ENCODE peak calls at places on chromosomes 6 and 20, in six cellular contexts. Q, L, S, D, M and A are unnamed samples.

GRCh38 chr20:1631309-1632227 is 11.8 kb upstream of the SIRPB1 start:
- DNase-seq in Q (no peak), L (no peak), S (no peak), D (no peak), M (no peak), A (no peak)

GRCh38 chr20:50572922-50573777 is 63.0 kb downstream of the PTPN1 start:
- DNase-seq in Q (no peak), L (no peak), S (peak; percentile 69), D (no peak), M (no peak), A (no peak)

GRCh38 chr6:25218346-25218745 is 60.8 kb upstream of the CARMIL1 start:
- DNase-seq in Q (no peak), L (no peak), S (no peak), D (no peak), M (no peak), A (no peak)

GRCh38 chr6:151649835-151650234 is 156.0 kb downstream of the CCDC170 start:
- DNase-seq in Q (no peak), L (no peak), S (no peak), D (no peak), M (no peak), A (no peak)

GRCh38 chr20:46715292-46715756 is 5.9 kb downstream of the SLC2A10 start:
- DNase-seq in Q (no peak), L (peak; percentile 49), S (no peak), D (no peak), M (no peak), A (peak; percentile 90)

GRCh38 chr20:32685541-32686529 is 12.1 kb upstream of the C20orf203 start:
- DNase-seq in Q (no peak), L (no peak), S (peak; percentile 72), D (no peak), M (no peak), A (no peak)

GRCh38 chr6:80468398-80468797 is 361.9 kb downstream of the BCKDHB start:
- DNase-seq in Q (no peak), L (no peak), S (no peak), D (no peak), M (no peak), A (no peak)

GRCh38 chr6:111736005-111736607 is 130.4 kb upstream of the TRAF3IP2 start:
- DNase-seq in Q (no peak), L (no peak), S (no peak), D (no peak), M (no peak), A (no peak)

GRCh38 chr6:5584072-5584471 is 322.8 kb downstream of the FARS2 start:
- DNase-seq in Q (no peak), L (no peak), S (peak; percentile 31), D (no peak), M (no peak), A (no peak)

GRCh38 chr20:13458860-13459451 is 179.8 kb downstream of the TASP1 start:
- DNase-seq in Q (peak; percentile 28), L (peak; percentile 18), S (peak; percentile 16), D (no peak), M (no peak), A (no peak)

GRCh38 chr20:42083280-42083679 is 465.1 kb upstream of the CHD6 start:
- DNase-seq in Q (no peak), L (no peak), S (no peak), D (no peak), M (no peak), A (no peak)

GRCh38 chr20:13875265-13875811 is 90.5 kb downstream of the NDUFAF5 start:
- DNase-seq in Q (no peak), L (no peak), S (no peak), D (no peak), M (no peak), A (no peak)

GRCh38 chr6:107612762-107613415 is 123.0 kb downstream of the SOBP start:
- DNase-seq in Q (no peak), L (no peak), S (no peak), D (no peak), M (no peak), A (no peak)

GRCh38 chr6:168136622-168137021 is 57.6 kb upstream of the FRMD1 start:
- DNase-seq in Q (no peak), L (no peak), S (no peak), D (no peak), M (no peak), A (no peak)

GRCh38 chr6:113856011-113856551 is 1.1 kb upstream of the MARCKS start:
- DNase-seq in Q (no peak), L (peak; percentile 39), S (no peak), D (no peak), M (no peak), A (no peak)

GRCh38 chr20:33811763-33812672 is 870 bp downstream of the CHMP4B start:
- DNase-seq in Q (peak; percentile 33), L (peak; percentile 67), S (no peak), D (no peak), M (peak; percentile 74), A (peak; percentile 77)

GRCh38 chr20:39298566-39299501 is 336.7 kb downstream of the DHX35 start:
- DNase-seq in Q (no peak), L (no peak), S (no peak), D (no peak), M (no peak), A (no peak)

GRCh38 chr6:53793318-53793975 is 1.4 kb upstream of the LRRC1 start:
- DNase-seq in Q (peak; percentile 13), L (peak; percentile 70), S (peak; percentile 33), D (no peak), M (peak; percentile 72), A (peak; percentile 54)

GRCh38 chr20:47303736-47304135 is 52.8 kb downstream of the ZMYND8 start:
- DNase-seq in Q (no peak), L (no peak), S (no peak), D (no peak), M (no peak), A (no peak)

GRCh38 chr20:63500151-63500901 is 1.4 kb upstream of the EEF1A2 start:
- DNase-seq in Q (no peak), L (no peak), S (no peak), D (no peak), M (no peak), A (no peak)

GRCh38 chr6:39855356-39855995 is 63.3 kb downstream of the DAAM2 start:
- DNase-seq in Q (no peak), L (no peak), S (no peak), D (no peak), M (no peak), A (no peak)

GRCh38 chr6:26321005-26321404 is 44.0 kb upstream of the BTN3A2 start:
- DNase-seq in Q (no peak), L (no peak), S (no peak), D (no peak), M (no peak), A (no peak)

GRCh38 chr6:26317503-26317902 is 47.5 kb upstream of the BTN3A2 start:
- DNase-seq in Q (no peak), L (no peak), S (no peak), D (no peak), M (no peak), A (no peak)

GRCh38 chr6:26316291-26316690 is 48.7 kb upstream of the BTN3A2 start:
- DNase-seq in Q (no peak), L (no peak), S (no peak), D (no peak), M (no peak), A (no peak)

GRCh38 chr6:26318459-26319404 is 46.3 kb upstream of the BTN3A2 start:
- DNase-seq in Q (no peak), L (no peak), S (no peak), D (no peak), M (no peak), A (no peak)

GRCh38 chr6:26319405-26320128 is 45.4 kb upstream of the BTN3A2 start:
- DNase-seq in Q (no peak), L (no peak), S (no peak), D (no peak), M (no peak), A (no peak)
- H3K4me3 ChIP-seq in Q (peak overlapping the region; percentile 75), L (no peak overlapping the region), S (no peak overlapping the region), D (no peak overlapping the region), M (no peak overlapping the region), A (no peak overlapping the region)

GRCh38 chr6:6796818-6797217 is 208.3 kb downstream of the LY86 start:
- DNase-seq in Q (no peak), L (no peak), S (no peak), D (no peak), M (no peak), A (no peak)

GRCh38 chr6:6801635-6802218 is 213.2 kb downstream of the LY86 start:
- DNase-seq in Q (no peak), L (no peak), S (no peak), D (no peak), M (no peak), A (no peak)

GRCh38 chr6:6795396-6795795 is 206.9 kb downstream of the LY86 start:
- DNase-seq in Q (no peak), L (no peak), S (no peak), D (no peak), M (no peak), A (no peak)

GRCh38 chr6:6801002-6801329 is 212.4 kb downstream of the LY86 start:
- DNase-seq in Q (no peak), L (no peak), S (no peak), D (no peak), M (no peak), A (no peak)

DNA sequence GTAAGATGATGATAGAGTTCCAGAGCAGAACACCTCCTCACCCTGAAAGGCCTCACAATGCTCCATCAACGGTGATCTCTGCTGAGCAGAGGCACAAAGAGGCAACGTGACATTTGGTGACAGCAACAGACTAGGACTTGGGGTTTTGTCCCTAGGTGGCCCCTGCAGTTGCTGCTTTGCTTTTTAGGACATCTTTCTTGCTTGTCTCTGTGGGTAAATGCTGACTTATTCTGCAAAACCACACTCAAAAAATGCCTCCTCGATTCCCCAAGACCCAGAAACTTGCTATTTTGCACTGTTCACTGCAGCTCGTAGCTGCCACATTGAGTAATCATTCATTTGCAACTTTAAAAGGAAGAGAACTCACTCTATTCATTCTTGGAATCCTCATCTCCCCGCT is 209.9 kb downstream of the LY86 start:
- DNase-seq in Q (no peak), L (no peak), S (no peak), D (no peak), M (no peak), A (no peak)
- H3K4me3 ChIP-seq in Q (no peak overlapping the region), L (no peak overlapping the region), S (no peak overlapping the region), D (no peak overlapping the region), M (no peak overlapping the region), A (no peak overlapping the region)

DNA sequence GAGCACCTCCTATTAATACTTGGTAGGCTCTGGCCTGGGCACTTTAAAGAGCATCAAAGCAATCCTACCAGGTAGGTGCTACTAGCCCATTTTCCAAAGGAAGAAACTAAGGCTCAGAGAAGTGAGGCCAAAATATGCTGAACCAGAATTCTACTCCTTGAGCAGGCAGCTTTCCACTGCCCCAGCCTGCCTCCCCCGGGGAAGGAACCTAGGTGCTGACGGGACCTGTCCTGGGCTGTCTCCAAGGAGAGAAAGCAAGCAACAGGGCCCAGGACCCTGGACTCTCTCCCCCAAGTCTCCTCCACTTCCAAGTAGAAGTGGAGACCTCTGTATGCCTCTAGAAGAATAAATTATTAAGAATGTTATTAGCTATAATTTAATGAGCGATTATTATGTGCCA is 159.6 kb downstream of the MRPL14 start:
- DNase-seq in Q (no peak), L (no peak), S (no peak), D (no peak), M (no peak), A (no peak)
- H3K4me3 ChIP-seq in Q (no peak overlapping the region), L (no peak overlapping the region), S (no peak overlapping the region), D (no peak overlapping the region), M (no peak overlapping the region), A (no peak overlapping the region)

DNA sequence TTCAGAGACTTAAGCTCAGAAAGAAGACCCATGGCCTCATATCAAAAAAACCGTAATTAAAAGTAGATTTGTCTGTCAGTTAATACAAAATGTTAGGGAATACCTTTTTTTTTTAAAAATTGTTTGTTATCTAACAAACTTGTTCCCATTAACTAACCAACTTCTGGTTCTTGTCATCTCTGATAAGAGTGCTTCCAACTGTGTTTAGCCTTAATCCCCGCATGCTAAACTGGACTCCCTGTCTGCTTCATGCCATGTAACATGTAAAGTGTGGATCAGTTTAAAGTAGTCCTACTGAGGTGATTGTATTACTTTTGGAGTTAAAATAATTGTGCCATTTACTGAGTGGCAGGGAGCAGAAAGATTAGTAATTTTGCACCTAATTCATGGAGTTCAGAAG is 6.3 kb downstream of the JARID2 start:
- DNase-seq in Q (no peak), L (no peak), S (no peak), D (no peak), M (no peak), A (no peak)
- H3K4me3 ChIP-seq in Q (no peak overlapping the region), L (no peak overlapping the region), S (no peak overlapping the region), D (no peak overlapping the region), M (no peak overlapping the region), A (no peak overlapping the region)